ENCODE peak calls at places on chromosome 17, in four cellular contexts. I is lower leg skin, L is osteoblast, K is OCI-LY7. F is an unnamed sample.

GRCh38 chr17:39653662-39654331 is 11.4 kb upstream of the TCAP start:
- DNase-seq in I (peak; percentile 92), K (peak; percentile 62), L (peak; percentile 98), F (peak; percentile 59)

GRCh38 chr17:47952181-47953021 is 5.3 kb downstream of the PRR15L start:
- DNase-seq in K (no peak), I (no peak), L (no peak), F (no peak)

GRCh38 chr17:31488264-31488981 is 96.9 kb downstream of the RAB11FIP4 start:
- DNase-seq in K (peak; percentile 51), I (no peak), L (peak; percentile 83), F (no peak)

GRCh38 chr17:28716740-28717577 is 709 bp downstream of the RAB34 start:
- DNase-seq in K (no peak), I (peak; percentile 91), L (peak; percentile 86), F (peak; percentile 65)

GRCh38 chr17:57911834-57912673 is 43.2 kb downstream of the CUEDC1 start:
- DNase-seq in I (peak; percentile 96), K (no peak), L (no peak), F (peak; percentile 77)

GRCh38 chr17:72816406-72816805 is 276.1 kb downstream of the SLC39A11 start:
- DNase-seq in K (no peak), L (no peak), I (peak; percentile 31), F (no peak)

GRCh38 chr17:47622179-47622549 is 27.6 kb upstream of the KPNB1 start:
- DNase-seq in I (no peak), L (no peak), K (no peak), F (peak; percentile 11)

GRCh38 chr17:35314415-35315216 is 58.8 kb downstream of the SLFN11 start:
- DNase-seq in I (no peak), L (no peak), K (no peak), F (no peak)

GRCh38 chr17:78266231-78266631 is 34.8 kb downstream of the TMEM235 start:
- DNase-seq in K (no peak), I (no peak), L (peak; percentile 62), F (no peak)

GRCh38 chr17:2372180-2372579 is 28.7 kb downstream of the MNT start:
- DNase-seq in L (peak; percentile 87), K (no peak), I (no peak), F (no peak)

GRCh38 chr17:40553694-40554534 is 11.4 kb downstream of the CCR7 start:
- DNase-seq in I (peak; percentile 96), K (peak; percentile 29), L (peak; percentile 92), F (peak; percentile 91)

GRCh38 chr17:55672585-55673501 is 49.8 kb downstream of the TMEM100 start:
- DNase-seq in I (no peak), L (no peak), K (no peak), F (peak; percentile 22)

GRCh38 chr17:33628500-33629336 is 335.6 kb upstream of the ASIC2 start:
- DNase-seq in I (no peak), K (no peak), L (no peak), F (no peak)

GRCh38 chr17:1108810-1109605 is 70.8 kb downstream of the ABR start:
- DNase-seq in K (peak; percentile 34), L (peak; percentile 94), I (peak; percentile 91), F (peak; percentile 68)

GRCh38 chr17:65797809-65798208 is 236.4 kb upstream of the AXIN2 start:
- DNase-seq in K (peak; percentile 16), I (no peak), L (no peak), F (peak; percentile 35)

GRCh38 chr17:57921342-57921741 is 33.9 kb downstream of the CUEDC1 start:
- DNase-seq in I (no peak), L (peak; percentile 49), K (no peak), F (peak; percentile 53)

GRCh38 chr17:5804226-5804625 is 219.9 kb upstream of the NLRP1 start:
- DNase-seq in K (no peak), I (peak; percentile 6), L (no peak), F (no peak)
- H3K4me3 ChIP-seq in K (no peak overlapping the region), I (no peak overlapping the region), L (no peak overlapping the region), F (no peak overlapping the region)

GRCh38 chr17:27354491-27355081 is 60.7 kb downstream of the WSB1 start:
- DNase-seq in L (no peak), I (no peak), K (peak; percentile 43), F (peak; percentile 33)

GRCh38 chr17:27355419-27355818 is 61.5 kb downstream of the WSB1 start:
- DNase-seq in I (no peak), L (no peak), K (no peak), F (no peak)

GRCh38 chr17:27352481-27353460 is 58.9 kb downstream of the WSB1 start:
- DNase-seq in L (no peak), K (no peak), I (no peak), F (peak; percentile 11)

GRCh38 chr17:27353469-27354050 is 59.6 kb downstream of the WSB1 start:
- DNase-seq in L (peak; percentile 100), I (peak; percentile 99), K (peak; percentile 85), F (peak; percentile 96)

DNA sequence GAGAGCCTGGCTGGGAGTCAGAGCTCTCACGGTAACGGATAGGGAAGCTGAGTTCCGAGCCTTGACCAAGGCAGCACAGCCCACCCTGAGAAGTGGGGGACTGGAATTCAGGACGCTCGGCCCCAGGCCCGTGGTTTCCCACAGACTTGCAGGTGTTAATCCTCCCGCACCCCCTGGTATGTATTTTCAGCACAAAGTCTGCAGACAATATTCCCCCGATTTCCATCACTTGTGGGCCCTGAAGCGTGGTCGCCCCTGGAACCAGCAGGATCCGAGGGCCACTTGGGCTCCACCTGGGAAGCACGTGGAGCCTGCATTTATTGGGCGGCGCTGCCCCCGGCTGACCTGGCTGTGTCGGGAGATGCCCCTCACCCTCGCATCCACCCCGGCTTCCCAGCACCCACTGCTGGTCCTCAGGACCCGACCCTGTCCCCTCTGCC is 60.2 kb downstream of the WSB1 start:
- DNase-seq in I (no peak), K (no peak), L (no peak), F (no peak)
- TF ChIP-seq CTCF in I (no peak), K (peak; percentile 51), L (no peak), F (no peak)

DNA sequence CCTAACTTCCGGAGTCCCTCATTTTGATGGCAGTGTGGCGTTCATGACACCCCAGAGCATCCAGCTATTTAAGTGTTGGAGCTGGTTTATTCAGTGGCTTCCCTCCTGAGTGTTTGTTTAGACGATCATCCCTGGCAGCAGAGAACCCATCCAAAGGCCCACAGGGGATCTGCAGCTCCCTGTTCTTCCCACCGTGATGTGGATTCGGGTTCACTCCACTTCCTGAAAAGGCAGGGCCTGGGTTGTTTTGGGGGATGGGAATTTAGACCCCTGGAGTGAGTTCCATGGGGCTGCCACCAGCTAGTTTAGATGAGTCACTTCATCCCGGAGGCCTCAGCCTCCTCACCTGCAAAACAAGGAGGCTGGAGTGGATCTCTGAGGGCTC is 2.3 kb downstream of the KSR1 start:
- DNase-seq in I (no peak), L (no peak), K (no peak), F (no peak)
- H3K4me3 ChIP-seq in I (no peak overlapping the region), L (peak overlapping the region; percentile 32), K (no peak overlapping the region), F (peak overlapping the region; percentile 80)

DNA sequence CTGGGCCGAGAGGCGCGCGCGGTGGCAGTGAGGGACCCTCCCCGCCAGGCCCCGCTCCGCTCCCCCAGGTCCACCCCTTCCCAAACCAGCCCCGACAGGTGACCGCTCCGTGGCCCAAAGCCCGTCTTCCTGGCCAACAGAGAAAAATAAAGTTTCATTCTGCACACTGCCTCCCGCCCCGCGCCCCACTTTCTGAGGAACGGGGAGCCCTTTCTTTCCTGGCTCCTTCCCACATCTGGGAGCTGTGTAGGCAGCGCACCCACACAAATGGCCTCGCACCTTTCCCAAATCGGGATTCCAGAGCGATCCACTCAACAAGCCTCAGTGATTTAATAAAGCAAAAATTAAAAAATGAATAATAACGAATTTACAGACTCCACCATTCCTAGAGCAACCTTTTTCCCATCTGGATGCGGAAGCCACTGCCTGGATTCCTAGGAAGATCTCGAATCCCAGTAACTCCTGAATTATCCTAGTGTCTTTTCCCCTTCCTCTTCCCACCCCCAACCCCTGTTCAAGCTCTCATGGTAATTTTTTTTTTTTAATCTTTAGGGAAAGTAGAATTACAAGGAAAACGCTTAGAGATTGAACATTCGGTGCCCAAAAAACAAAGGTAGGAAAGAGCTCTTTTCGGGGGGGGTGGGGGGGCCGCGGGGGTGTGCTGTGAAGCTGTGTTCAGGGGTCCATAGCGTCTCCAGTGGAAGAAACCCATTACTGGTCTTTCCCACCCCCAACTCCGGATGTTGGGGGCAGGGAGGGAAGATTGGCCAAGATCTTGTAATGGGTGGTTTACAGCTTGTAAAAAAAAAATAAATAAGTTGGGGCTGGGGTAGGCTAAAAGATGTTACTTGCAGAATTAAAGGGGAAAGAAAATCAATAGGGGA is 1.6 kb downstream of the IGF2BP1 start:
- DNase-seq in K (peak; percentile 41), I (peak; percentile 83), L (no peak), F (peak; percentile 47)
- TF ChIP-seq CTCF in K (peak; percentile 29), I (no peak), L (no peak), F (no peak)

GRCh38 chr17:79831367-79832210 is 7.7 kb downstream of the CBX4 start:
- DNase-seq in I (peak; percentile 94), L (peak; percentile 97), K (no peak), F (no peak)
- H3K4me3 ChIP-seq in I (no peak overlapping the region), L (peak overlapping the region; percentile 63), K (no peak overlapping the region), F (no peak overlapping the region)

GRCh38 chr17:66978514-66979061 is 14.1 kb downstream of the CACNG4 start:
- DNase-seq in L (no peak), K (no peak), I (no peak), F (no peak)

GRCh38 chr17:66976781-66977201 is 12.3 kb downstream of the CACNG4 start:
- DNase-seq in I (no peak), L (peak; percentile 81), K (no peak), F (no peak)

GRCh38 chr17:66975188-66975587 is 10.7 kb downstream of the CACNG4 start:
- DNase-seq in I (no peak), L (no peak), K (no peak), F (no peak)

GRCh38 chr17:66976379-66976663 is 11.8 kb downstream of the CACNG4 start:
- DNase-seq in K (no peak), I (no peak), L (no peak), F (no peak)

DNA sequence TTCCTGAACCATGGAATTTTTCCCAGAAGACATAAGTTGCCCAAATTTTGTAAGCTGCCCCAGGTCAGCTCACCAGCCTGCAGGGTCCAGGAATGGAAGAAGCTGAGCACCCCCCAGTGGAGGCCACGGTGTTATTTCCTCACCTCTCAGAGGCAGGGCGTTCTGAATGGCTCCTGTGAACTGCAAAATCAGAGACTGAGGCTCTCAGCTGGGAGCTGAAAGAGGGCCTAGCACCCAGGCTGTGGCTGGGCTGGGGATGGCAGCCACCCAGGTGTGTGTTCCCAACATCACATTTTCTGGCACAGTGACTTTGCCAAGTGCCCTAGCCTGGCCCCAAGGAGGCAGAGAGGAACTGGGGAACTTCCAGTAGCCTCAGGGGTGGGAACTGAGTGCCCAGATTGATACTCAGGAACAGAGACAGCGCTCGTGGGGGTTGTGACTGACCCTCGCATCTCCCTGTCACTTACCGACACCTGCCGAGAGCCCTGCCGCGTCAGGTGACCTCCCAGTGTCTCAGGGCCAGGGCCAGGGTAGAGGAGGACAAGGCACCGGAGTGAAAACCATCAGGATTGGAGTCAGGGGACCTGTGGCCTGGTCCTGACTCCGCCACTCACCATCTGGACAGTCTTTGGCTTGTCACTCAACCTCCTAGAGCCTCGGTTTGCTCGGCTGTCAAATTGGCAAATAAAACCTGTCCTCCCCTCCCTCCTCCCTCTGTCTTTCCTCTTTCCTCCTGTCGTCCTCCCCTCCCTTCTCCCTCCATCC is 11.3 kb downstream of the CACNG4 start:
- DNase-seq in L (peak; percentile 77), K (peak; percentile 27), I (no peak), F (no peak)
- TF ChIP-seq CTCF in L (no peak), K (peak; percentile 68), I (no peak), F (no peak)